ENCODE peak calls at places on chromosome 19, in four cellular contexts. W, G, X and I are unnamed samples.

GRCh38 chr19:43872547-43873336 is 45.6 kb downstream of the ZNF283 start:
- DNase-seq in W (no peak), G (no peak), X (no peak), I (no peak)

GRCh38 chr19:29843180-29844051 is 31.6 kb downstream of the CCNE1 start:
- DNase-seq in X (no peak), W (peak), G (peak), I (no peak)

GRCh38 chr19:33032218-33032781 is 32.4 kb downstream of the RHPN2 start:
- DNase-seq in W (no peak), G (peak), X (no peak), I (no peak)

GRCh38 chr19:46624958-46625661 is at the start of gene PTGIR:
- DNase-seq in G (peak), X (no peak), W (peak), I (no peak)

GRCh38 chr19:30359936-30360335 is 12.2 kb upstream of the ZNF536 start:
- DNase-seq in G (no peak), W (no peak), X (no peak), I (no peak)

GRCh38 chr19:27775395-27775794 is 1437.6 kb downstream of the UQCRFS1 start:
- DNase-seq in X (no peak), W (no peak), G (peak), I (no peak)

GRCh38 chr19:29956855-29957254 is 14.8 kb downstream of the URI1 start:
- DNase-seq in G (no peak), W (no peak), X (no peak), I (no peak)

GRCh38 chr19:39413269-39413902 is 917 bp downstream of the PLEKHG2 start:
- DNase-seq in X (no peak), W (peak), G (peak), I (no peak)

GRCh38 chr19:31938675-31939074 is 406.7 kb upstream of the ZNF507 start:
- DNase-seq in W (no peak), X (no peak), G (no peak), I (no peak)